ENCODE peak calls at places on chromosome 10, in seven cellular contexts. A is activated CD8-positive, alpha-beta memory T cell treated with anti-CD3 and anti-CD28 coated beads, Interleukin-2, amount 50 U/mL, for 48 hours; S is neural crest cell; Z is C1 segment of cervical spinal cord; Y is KBM-7; W is SJSA1; P is left kidney. Q is an unnamed sample.

GRCh38 chr10:75762436-75762802 is 331.0 kb downstream of the LRMDA start:
- DNase-seq in A (no peak), S (no peak), Z (no peak), Y (no peak), W (no peak), P (peak), Q (no peak)

GRCh38 chr10:115092258-115092554 is 959 bp upstream of the ATRNL1 start:
- DNase-seq in A (no peak), S (no peak), Z (no peak), Y (no peak), W (no peak), P (no peak), Q (no peak)

GRCh38 chr10:114027951-114028350 is 15.7 kb upstream of the ADRB1 start:
- DNase-seq in A (no peak), S (no peak), Z (no peak), Y (no peak), W (no peak), P (no peak), Q (no peak)

GRCh38 chr10:117540640-117541404 is 1.7 kb upstream of the EMX2 start:
- DNase-seq in A (no peak), S (no peak), Z (no peak), Y (no peak), W (no peak), P (peak), Q (no peak)

GRCh38 chr10:110163192-110163773 is 44.1 kb upstream of the MXI1 start:
- DNase-seq in A (no peak), S (no peak), Z (no peak), Y (no peak), W (no peak), P (no peak), Q (no peak)

GRCh38 chr10:36720931-36721330 is 404.5 kb upstream of the ANKRD30A start:
- DNase-seq in A (no peak), S (no peak), Z (no peak), Y (no peak), W (no peak), P (no peak), Q (no peak)

GRCh38 chr10:60940435-60940834 is 3.5 kb downstream of the RHOBTB1 start:
- DNase-seq in A (no peak), S (no peak), Z (no peak), Y (no peak), W (no peak), P (no peak), Q (no peak)

GRCh38 chr10:113287592-113287991 is 265.3 kb upstream of the HABP2 start:
- DNase-seq in A (no peak), S (no peak), Z (no peak), Y (no peak), W (no peak), P (no peak), Q (no peak)

Q was measured in erythroblast.